ENCODE peak calls at places on chromosomes 4 and X, in five cellular contexts. H is iris pigment epithelial cell, B is GDM1, E is Calu3, O is lung. N is an unnamed sample.
A peak's percentile ranks its signal among the peaks of the same experiment; 100 is the strongest.

GRCh38 chr4:94925764-94926347 is 168.1 kb downstream of the BMPR1B start:
- DNase-seq in B (no peak), E (no peak), H (no peak), O (no peak), N (no peak)

GRCh38 chrX:23815376-23815775 is 32.4 kb downstream of the SAT1 start:
- DNase-seq in E (no peak), H (no peak), O (no peak), B (no peak), N (no peak)

GRCh38 chrX:18809641-18810040 is 102.2 kb downstream of the PPEF1 start:
- DNase-seq in H (no peak), E (no peak), B (no peak), O (no peak), N (no peak)

GRCh38 chrX:115030635-115031034 is 13.2 kb upstream of the IL13RA2 start:
- DNase-seq in H (no peak), B (no peak), O (no peak), E (peak; percentile 64), N (no peak)

GRCh38 chrX:26071618-26072017 is 66.5 kb upstream of the MAGEB18 start:
- DNase-seq in O (no peak), E (no peak), H (no peak), B (no peak), N (no peak)

GRCh38 chrX:37349131-37350033 is at the start of gene PRRG1:
- DNase-seq in E (peak; percentile 82), B (no peak), H (peak; percentile 86), O (peak; percentile 70), N (no peak)

GRCh38 chrX:68942141-68942540 is 113.3 kb downstream of the EFNB1 start:
- DNase-seq in E (no peak), B (no peak), O (peak; percentile 28), H (no peak), N (no peak)

GRCh38 chr4:16329797-16330134 is 103.5 kb upstream of the TAPT1 start:
- DNase-seq in O (no peak), H (no peak), B (no peak), E (no peak), N (no peak)

GRCh38 chrX:152658302-152658701 is 20.6 kb downstream of the GABRQ start:
- DNase-seq in H (no peak), O (no peak), B (no peak), E (no peak), N (no peak)

GRCh38 chr4:7067147-7067522 is 729 bp downstream of the GRPEL1 start:
- DNase-seq in E (no peak), O (peak; percentile 53), B (no peak), H (no peak), N (no peak)

GRCh38 chr4:16227462-16227868 is 1.2 kb upstream of the TAPT1 start:
- DNase-seq in B (no peak), O (peak; percentile 31), H (peak; percentile 25), E (peak; percentile 11), N (no peak)

GRCh38 chrX:140034916-140035315 is 69.6 kb upstream of the CXorf66 start:
- DNase-seq in E (no peak), H (no peak), O (no peak), B (no peak), N (no peak)

GRCh38 chrX:80285131-80285773 is 135.0 kb upstream of the TENT5D start:
- DNase-seq in O (no peak), B (no peak), H (peak; percentile 13), E (peak; percentile 55), N (no peak)

GRCh38 chr4:156762851-156763250 is 208.7 kb downstream of the PDGFC start:
- DNase-seq in O (no peak), B (no peak), E (no peak), H (no peak), N (no peak)

GRCh38 chrX:95290455-95290854 is 1394.2 kb upstream of the DIAPH2 start:
- DNase-seq in O (no peak), H (no peak), B (no peak), E (no peak), N (no peak)

GRCh38 chr4:165726831-165727230 is 146.2 kb upstream of the TLL1 start:
- DNase-seq in H (peak; percentile 39), B (no peak), E (no peak), O (no peak), N (no peak)

GRCh38 chr4:180560896-180561295 is 1682.3 kb upstream of the TENM3 start:
- DNase-seq in H (peak; percentile 27), O (no peak), B (no peak), E (no peak), N (no peak)